ENCODE peak calls at places on chromosome 13, in four cellular contexts. U, K, F and Y are unnamed samples.

GRCh38 chr13:53191091-53191490 is 162.5 kb downstream of the OLFM4 start:
- DNase-seq in U (no peak), K (no peak), F (peak), Y (no peak)

GRCh38 chr13:42170029-42170428 is 101.9 kb upstream of the AKAP11 start:
- DNase-seq in U (no peak), K (no peak), F (no peak), Y (no peak)

GRCh38 chr13:113090806-113091205 is 14.8 kb upstream of the F7 start:
- DNase-seq in U (no peak), K (no peak), F (no peak), Y (no peak)

GRCh38 chr13:32887617-32888016 is 128.6 kb upstream of the KL start:
- DNase-seq in U (no peak), K (no peak), F (no peak), Y (no peak)

GRCh38 chr13:103157434-103158145 is 91.4 kb upstream of the SLC10A2 start:
- DNase-seq in U (no peak), K (no peak), F (no peak), Y (no peak)

GRCh38 chr13:44155422-44156293 is 218.0 kb upstream of the SERP2 start:
- DNase-seq in U (no peak), K (no peak), F (no peak), Y (no peak)

GRCh38 chr13:87887459-87888123 is 216.4 kb downstream of the SLITRK5 start:
- DNase-seq in U (no peak), K (no peak), F (no peak), Y (no peak)

GRCh38 chr13:27374126-27374613 is 50.2 kb upstream of the GTF3A start:
- DNase-seq in U (no peak), K (no peak), F (no peak), Y (no peak)

GRCh38 chr13:22837980-22838615 is 342.7 kb upstream of the SGCG start:
- DNase-seq in U (no peak), K (no peak), F (no peak), Y (no peak)

GRCh38 chr13:108342369-108343289 is 73.1 kb downstream of the TNFSF13B start:
- DNase-seq in U (no peak), K (peak), F (peak), Y (no peak)

GRCh38 chr13:111484129-111484925 is 163.9 kb downstream of the TEX29 start:
- DNase-seq in U (no peak), K (no peak), F (no peak), Y (no peak)

GRCh38 chr13:109180905-109181425 is 551.6 kb downstream of the MYO16 start:
- DNase-seq in U (no peak), K (no peak), F (peak), Y (no peak)

GRCh38 chr13:98324105-98324504 is 147.0 kb upstream of the RNF113B start:
- DNase-seq in U (no peak), K (no peak), F (no peak), Y (no peak)

GRCh38 chr13:51488212-51488611 is 35.4 kb upstream of the INTS6 start:
- DNase-seq in U (no peak), K (no peak), F (no peak), Y (no peak)

GRCh38 chr13:23609414-23610186 is 39.4 kb downstream of the TNFRSF19 start:
- DNase-seq in U (no peak), K (no peak), F (peak), Y (no peak)

GRCh38 chr13:32495429-32495828 is 43.2 kb downstream of the N4BP2L2 start:
- DNase-seq in U (no peak), K (no peak), F (no peak), Y (no peak)

GRCh38 chr13:47675871-47676270 is 325.2 kb downstream of the SUCLA2 start:
- DNase-seq in U (no peak), K (no peak), F (no peak), Y (no peak)

GRCh38 chr13:98681017-98681416 is 71.5 kb downstream of the SLC15A1 start:
- DNase-seq in U (no peak), K (no peak), F (peak), Y (no peak)

GRCh38 chr13:74288361-74288911 is 154.2 kb upstream of the KLF12 start:
- DNase-seq in U (no peak), K (peak), F (peak), Y (peak)

GRCh38 chr13:37621811-37622361 is 23.3 kb upstream of the POSTN start:
- DNase-seq in U (no peak), K (no peak), F (peak), Y (no peak)

GRCh38 chr13:100490692-100491091 is 97.9 kb downstream of the GGACT start:
- DNase-seq in U (no peak), K (no peak), F (no peak), Y (no peak)

GRCh38 chr13:35833571-35834305 is 297.4 kb downstream of the DCLK1 start:
- DNase-seq in U (no peak), K (no peak), F (no peak), Y (no peak)

GRCh38 chr13:110872768-110873638 is 41.9 kb downstream of the ANKRD10 start:
- DNase-seq in U (no peak), K (no peak), F (no peak), Y (no peak)

GRCh38 chr13:33816912-33817311 is 1.0 kb upstream of the RFC3 start:
- DNase-seq in U (no peak), K (no peak), F (no peak), Y (no peak)

GRCh38 chr13:27339299-27339698 is 68.7 kb downstream of the RASL11A start:
- DNase-seq in U (peak), K (peak), F (peak), Y (peak)

GRCh38 chr13:75803175-75803611 is 167.1 kb downstream of the LMO7 start:
- DNase-seq in U (no peak), K (no peak), F (no peak), Y (no peak)

GRCh38 chr13:80086304-80086721 is 254.6 kb downstream of the SPRY2 start:
- DNase-seq in U (no peak), K (no peak), F (no peak), Y (no peak)

GRCh38 chr13:39159971-39160370 is 121.7 kb downstream of the NHLRC3 start:
- DNase-seq in U (no peak), K (no peak), F (no peak), Y (no peak)

GRCh38 chr13:30481241-30481760 is 15.6 kb upstream of the HMGB1 start:
- DNase-seq in U (no peak), K (no peak), F (peak), Y (no peak)

GRCh38 chr13:110683203-110683883 is 22.6 kb downstream of the CARS2 start:
- DNase-seq in U (no peak), K (no peak), F (peak), Y (no peak)

GRCh38 chr13:23987331-23987730 is 90.0 kb upstream of the C1QTNF9B start:
- DNase-seq in U (no peak), K (no peak), F (no peak), Y (no peak)

GRCh38 chr13:31706105-31706504 is 33.2 kb upstream of the RXFP2 start:
- DNase-seq in U (no peak), K (no peak), F (no peak), Y (no peak)

GRCh38 chr13:81395368-81395767 is 1054.4 kb upstream of the SPRY2 start:
- DNase-seq in U (no peak), K (no peak), F (no peak), Y (no peak)

GRCh38 chr13:93775507-93776108 is 549.0 kb downstream of the GPC6 start:
- DNase-seq in U (no peak), K (no peak), F (no peak), Y (no peak)

GRCh38 chr13:112968910-112969691 is at the start of gene MCF2L:
- DNase-seq in U (peak), K (peak), F (peak), Y (peak)

GRCh38 chr13:31951215-31951678 is 80.3 kb upstream of the FRY start:
- DNase-seq in U (no peak), K (no peak), F (peak), Y (no peak)

GRCh38 chr13:106052200-106052767 is 483.2 kb downstream of the EFNB2 start:
- DNase-seq in U (no peak), K (no peak), F (peak), Y (no peak)

GRCh38 chr13:42649761-42650289 is 75.9 kb downstream of the TNFSF11 start:
- DNase-seq in U (no peak), K (no peak), F (no peak), Y (no peak)